ENCODE peak calls at places on chromosomes 5 and 9, in six cellular contexts. D, F, P, G, C and R are unnamed samples.

GRCh38 chr5:38494175-38494574 is 62.3 kb downstream of the LIFR start:
- DNase-seq in D (no peak), F (no peak), P (no peak), G (no peak), C (no peak), R (no peak)

GRCh38 chr9:92964981-92965758 is 17.8 kb downstream of the FGD3 start:
- DNase-seq in D (no peak), F (no peak), P (no peak), G (no peak), C (no peak), R (peak; percentile 69)

GRCh38 chr5:10452768-10453331 is 11.2 kb downstream of the ROPN1L start:
- DNase-seq in D (no peak), F (peak; percentile 83), P (peak; percentile 77), G (no peak), C (peak; percentile 91), R (peak; percentile 73)

GRCh38 chr5:120415985-120416384 is 48.1 kb upstream of the PRR16 start:
- DNase-seq in D (no peak), F (no peak), P (no peak), G (no peak), C (peak; percentile 20), R (no peak)

GRCh38 chr5:85441138-85441537 is 1056.5 kb upstream of the EDIL3 start:
- DNase-seq in D (no peak), F (no peak), P (no peak), G (no peak), C (no peak), R (no peak)

GRCh38 chr5:188488-189481 is 2.5 kb upstream of the LRRC14B start:
- DNase-seq in D (peak; percentile 79), F (peak; percentile 96), P (peak; percentile 82), G (peak; percentile 86), C (peak; percentile 86), R (peak; percentile 88)

GRCh38 chr9:77011973-77012817 is 7.3 kb upstream of the FOXB2 start:
- DNase-seq in D (peak; percentile 22), F (peak; percentile 72), P (peak; percentile 51), G (no peak), C (peak; percentile 47), R (peak; percentile 54)

GRCh38 chr5:77222722-77223121 is 12.2 kb downstream of the PDE8B start:
- DNase-seq in D (no peak), F (no peak), P (no peak), G (no peak), C (no peak), R (no peak)

GRCh38 chr9:115164511-115164974 is 46.6 kb upstream of the TNC start:
- DNase-seq in D (no peak), F (peak; percentile 18), P (peak; percentile 38), G (no peak), C (peak; percentile 66), R (no peak)

GRCh38 chr9:105299190-105299854 is 54.9 kb downstream of the SLC44A1 start:
- DNase-seq in D (no peak), F (peak; percentile 72), P (peak; percentile 68), G (peak; percentile 77), C (peak; percentile 97), R (no peak)

GRCh38 chr5:1038417-1039209 is 30.0 kb downstream of the NKD2 start:
- DNase-seq in D (no peak), F (no peak), P (no peak), G (no peak), C (no peak), R (peak; percentile 25)